ENCODE peak calls at places on chromosomes 13 and 19, in seven cellular contexts. One of them, this sample, is unnamed.
A peak's percentile ranks its signal among the peaks of the same experiment; 100 is the strongest.

GRCh38 chr13:51848674-51849073 is 3.7 kb upstream of the TMEM272 start:
- DNase-seq in KBM-7: no peak
- DNase-seq in D341Med: no peak
- DNase-seq in nucleus accumbens: no peak
- DNase-seq in activated naive CD4-positive, alpha-beta T cell: no peak
- DNase-seq in astrocyte: peak; percentile 49
- DNase-seq in uterus: no peak
- DNase-seq in this sample: no peak

GRCh38 chr19:46746281-46746965 is at the start of gene STRN4:
- DNase-seq in activated naive CD4-positive, alpha-beta T cell: no peak
- DNase-seq in uterus: no peak
- DNase-seq in D341Med: peak; percentile 98
- DNase-seq in KBM-7: no peak
- DNase-seq in nucleus accumbens: no peak
- DNase-seq in astrocyte: no peak
- DNase-seq in this sample: peak; percentile 91

GRCh38 chr19:15810335-15810734 is 5.1 kb downstream of the OR10H1 start:
- DNase-seq in nucleus accumbens: no peak
- DNase-seq in activated naive CD4-positive, alpha-beta T cell: no peak
- DNase-seq in D341Med: no peak
- DNase-seq in astrocyte: no peak
- DNase-seq in KBM-7: peak; percentile 27
- DNase-seq in uterus: no peak
- DNase-seq in this sample: no peak

GRCh38 chr13:111289251-111289650 is 31.2 kb upstream of the TEX29 start:
- DNase-seq in activated naive CD4-positive, alpha-beta T cell: no peak
- DNase-seq in uterus: no peak
- DNase-seq in D341Med: no peak
- DNase-seq in astrocyte: no peak
- DNase-seq in nucleus accumbens: no peak
- DNase-seq in KBM-7: no peak
- DNase-seq in this sample: no peak

GRCh38 chr19:7013678-7014077 is 7.6 kb downstream of the MBD3L2B start:
- DNase-seq in KBM-7: peak; percentile 51
- DNase-seq in uterus: no peak
- DNase-seq in nucleus accumbens: no peak
- DNase-seq in activated naive CD4-positive, alpha-beta T cell: no peak
- DNase-seq in astrocyte: no peak
- DNase-seq in D341Med: no peak
- DNase-seq in this sample: no peak

GRCh38 chr13:21075303-21076264 is 14.2 kb upstream of the LATS2 start:
- DNase-seq in nucleus accumbens: no peak
- DNase-seq in D341Med: no peak
- DNase-seq in activated naive CD4-positive, alpha-beta T cell: peak; percentile 2
- DNase-seq in astrocyte: no peak
- DNase-seq in KBM-7: peak; percentile 69
- DNase-seq in uterus: no peak
- DNase-seq in this sample: no peak

GRCh38 chr19:40232479-40232878 is 6.0 kb upstream of the CCNP start:
- DNase-seq in activated naive CD4-positive, alpha-beta T cell: no peak
- DNase-seq in astrocyte: no peak
- DNase-seq in D341Med: no peak
- DNase-seq in KBM-7: no peak
- DNase-seq in nucleus accumbens: no peak
- DNase-seq in uterus: no peak
- DNase-seq in this sample: no peak

GRCh38 chr13:106133025-106133424 is 402.4 kb downstream of the EFNB2 start:
- DNase-seq in astrocyte: peak; percentile 86
- DNase-seq in KBM-7: no peak
- DNase-seq in activated naive CD4-positive, alpha-beta T cell: no peak
- DNase-seq in nucleus accumbens: no peak
- DNase-seq in uterus: no peak
- DNase-seq in D341Med: no peak
- DNase-seq in this sample: no peak

GRCh38 chr19:3440082-3440481 is 40.2 kb downstream of the SMIM24 start:
- DNase-seq in uterus: no peak
- DNase-seq in activated naive CD4-positive, alpha-beta T cell: peak; percentile 19
- DNase-seq in astrocyte: no peak
- DNase-seq in D341Med: peak; percentile 83
- DNase-seq in nucleus accumbens: no peak
- DNase-seq in KBM-7: peak; percentile 66
- DNase-seq in this sample: peak; percentile 55

GRCh38 chr19:13764101-13764807 is at the start of gene MRI1:
- DNase-seq in astrocyte: peak; percentile 46
- DNase-seq in uterus: peak; percentile 83
- DNase-seq in nucleus accumbens: peak; percentile 61
- DNase-seq in KBM-7: peak; percentile 84
- DNase-seq in activated naive CD4-positive, alpha-beta T cell: peak; percentile 37
- DNase-seq in D341Med: peak; percentile 95
- DNase-seq in this sample: peak; percentile 93

GRCh38 chr13:40200273-40200978 is 466.0 kb downstream of the FOXO1 start:
- DNase-seq in activated naive CD4-positive, alpha-beta T cell: no peak
- DNase-seq in nucleus accumbens: no peak
- DNase-seq in D341Med: no peak
- DNase-seq in KBM-7: no peak
- DNase-seq in uterus: no peak
- DNase-seq in astrocyte: no peak
- DNase-seq in this sample: no peak

GRCh38 chr13:98372886-98373285 is 195.8 kb upstream of the RNF113B start:
- DNase-seq in astrocyte: peak; percentile 59
- DNase-seq in nucleus accumbens: no peak
- DNase-seq in uterus: no peak
- DNase-seq in D341Med: no peak
- DNase-seq in activated naive CD4-positive, alpha-beta T cell: no peak
- DNase-seq in KBM-7: no peak
- DNase-seq in this sample: no peak

GRCh38 chr13:60114499-60115028 is 49.2 kb downstream of the DIAPH3 start:
- DNase-seq in D341Med: no peak
- DNase-seq in KBM-7: peak; percentile 8
- DNase-seq in nucleus accumbens: no peak
- DNase-seq in uterus: no peak
- DNase-seq in astrocyte: no peak
- DNase-seq in activated naive CD4-positive, alpha-beta T cell: no peak
- DNase-seq in this sample: no peak

GRCh38 chr13:99031725-99032298 is 53.9 kb upstream of the DOCK9 start:
- DNase-seq in astrocyte: no peak
- DNase-seq in nucleus accumbens: no peak
- DNase-seq in D341Med: no peak
- DNase-seq in activated naive CD4-positive, alpha-beta T cell: no peak
- DNase-seq in uterus: no peak
- DNase-seq in KBM-7: no peak
- DNase-seq in this sample: no peak

GRCh38 chr19:1171755-1172352 is 2.2 kb downstream of the SBNO2 start:
- DNase-seq in nucleus accumbens: no peak
- DNase-seq in D341Med: no peak
- DNase-seq in astrocyte: no peak
- DNase-seq in uterus: no peak
- DNase-seq in KBM-7: no peak
- DNase-seq in activated naive CD4-positive, alpha-beta T cell: no peak
- DNase-seq in this sample: no peak

GRCh38 chr13:50130686-50131051 is 115.4 kb downstream of the KCNRG start:
- DNase-seq in nucleus accumbens: no peak
- DNase-seq in D341Med: no peak
- DNase-seq in astrocyte: no peak
- DNase-seq in uterus: no peak
- DNase-seq in KBM-7: no peak
- DNase-seq in activated naive CD4-positive, alpha-beta T cell: no peak
- DNase-seq in this sample: no peak

GRCh38 chr13:26914624-26915023 is 154.0 kb upstream of the GPR12 start:
- DNase-seq in KBM-7: peak; percentile 81
- DNase-seq in astrocyte: peak; percentile 5
- DNase-seq in D341Med: no peak
- DNase-seq in nucleus accumbens: no peak
- DNase-seq in activated naive CD4-positive, alpha-beta T cell: no peak
- DNase-seq in uterus: no peak
- DNase-seq in this sample: peak; percentile 43

GRCh38 chr13:112733661-112734379 is 44.0 kb downstream of the ATP11A start:
- DNase-seq in D341Med: no peak
- DNase-seq in astrocyte: peak; percentile 25
- DNase-seq in uterus: no peak
- DNase-seq in activated naive CD4-positive, alpha-beta T cell: no peak
- DNase-seq in nucleus accumbens: no peak
- DNase-seq in KBM-7: no peak
- DNase-seq in this sample: no peak

GRCh38 chr13:19607523-19608078 is 25.9 kb upstream of the MPHOSPH8 start:
- DNase-seq in activated naive CD4-positive, alpha-beta T cell: no peak
- DNase-seq in uterus: no peak
- DNase-seq in astrocyte: peak; percentile 23
- DNase-seq in D341Med: no peak
- DNase-seq in nucleus accumbens: no peak
- DNase-seq in KBM-7: no peak
- DNase-seq in this sample: no peak

GRCh38 chr19:50794778-50795664 is 4.8 kb downstream of the ACP4 start:
- DNase-seq in astrocyte: no peak
- DNase-seq in uterus: no peak
- DNase-seq in D341Med: peak; percentile 70
- DNase-seq in activated naive CD4-positive, alpha-beta T cell: no peak
- DNase-seq in KBM-7: peak; percentile 65
- DNase-seq in nucleus accumbens: no peak
- DNase-seq in this sample: no peak

GRCh38 chr19:3784607-3785463 is 1.3 kb downstream of the MATK start:
- DNase-seq in KBM-7: no peak
- DNase-seq in astrocyte: no peak
- DNase-seq in D341Med: peak; percentile 43
- DNase-seq in activated naive CD4-positive, alpha-beta T cell: no peak
- DNase-seq in uterus: no peak
- DNase-seq in nucleus accumbens: no peak
- DNase-seq in this sample: no peak

GRCh38 chr13:78187781-78188180 is 269.1 kb upstream of the EDNRB start:
- DNase-seq in D341Med: no peak
- DNase-seq in astrocyte: no peak
- DNase-seq in activated naive CD4-positive, alpha-beta T cell: no peak
- DNase-seq in KBM-7: no peak
- DNase-seq in nucleus accumbens: no peak
- DNase-seq in uterus: no peak
- DNase-seq in this sample: no peak

This sample was measured in D721Med.